ENCODE peak calls at places on chromosome X, in four cellular contexts. G is epithelial cell of proximal tubule, N is nephron progenitor cell, J is BJ. V is an unnamed sample.

GRCh38 chrX:47585273-47585672 is 3.0 kb downstream of the TIMP1 start:
- DNase-seq in G (no peak), N (no peak), J (no peak), V (peak)

GRCh38 chrX:108312938-108313337 is 125.3 kb downstream of the COL4A6 start:
- DNase-seq in G (no peak), N (peak), J (no peak), V (no peak)

GRCh38 chrX:147565239-147565638 is 346.5 kb upstream of the FMR1 start:
- DNase-seq in G (no peak), N (no peak), J (no peak), V (no peak)

GRCh38 chrX:153477039-153477438 is 6.7 kb upstream of the HAUS7 start:
- DNase-seq in G (no peak), N (peak), J (no peak), V (no peak)

GRCh38 chrX:153804621-153805020 is 10.2 kb downstream of the SSR4 start:
- DNase-seq in G (no peak), N (no peak), J (no peak), V (no peak)

GRCh38 chrX:16843208-16843909 is 26.8 kb downstream of the RBBP7 start:
- DNase-seq in G (no peak), N (no peak), J (no peak), V (no peak)

GRCh38 chrX:19814778-19815177 is 72.6 kb downstream of the SH3KBP1 start:
- DNase-seq in G (no peak), N (no peak), J (no peak), V (no peak)

GRCh38 chrX:8721536-8721935 is 10.4 kb downstream of the ANOS1 start:
- DNase-seq in G (no peak), N (no peak), J (no peak), V (no peak)

GRCh38 chrX:130401415-130402210 is at the start of gene RBMX2:
- DNase-seq in G (no peak), N (peak), J (peak), V (peak)

GRCh38 chrX:80578518-80579105 is 158.4 kb downstream of the TENT5D start:
- DNase-seq in G (no peak), N (no peak), J (no peak), V (no peak)

GRCh38 chrX:107654778-107655761 is 26.8 kb downstream of the PRPS1 start:
- DNase-seq in G (peak), N (peak), J (peak), V (peak)

GRCh38 chrX:132831336-132831973 is 127.0 kb downstream of the HS6ST2 start:
- DNase-seq in G (no peak), N (no peak), J (no peak), V (no peak)

GRCh38 chrX:119391279-119391678 is 7.9 kb upstream of the SLC25A43 start:
- DNase-seq in G (no peak), N (no peak), J (no peak), V (no peak)
- TF ChIP-seq CTCF in G (peak), N (no peak), J (peak), V (peak)

DNA sequence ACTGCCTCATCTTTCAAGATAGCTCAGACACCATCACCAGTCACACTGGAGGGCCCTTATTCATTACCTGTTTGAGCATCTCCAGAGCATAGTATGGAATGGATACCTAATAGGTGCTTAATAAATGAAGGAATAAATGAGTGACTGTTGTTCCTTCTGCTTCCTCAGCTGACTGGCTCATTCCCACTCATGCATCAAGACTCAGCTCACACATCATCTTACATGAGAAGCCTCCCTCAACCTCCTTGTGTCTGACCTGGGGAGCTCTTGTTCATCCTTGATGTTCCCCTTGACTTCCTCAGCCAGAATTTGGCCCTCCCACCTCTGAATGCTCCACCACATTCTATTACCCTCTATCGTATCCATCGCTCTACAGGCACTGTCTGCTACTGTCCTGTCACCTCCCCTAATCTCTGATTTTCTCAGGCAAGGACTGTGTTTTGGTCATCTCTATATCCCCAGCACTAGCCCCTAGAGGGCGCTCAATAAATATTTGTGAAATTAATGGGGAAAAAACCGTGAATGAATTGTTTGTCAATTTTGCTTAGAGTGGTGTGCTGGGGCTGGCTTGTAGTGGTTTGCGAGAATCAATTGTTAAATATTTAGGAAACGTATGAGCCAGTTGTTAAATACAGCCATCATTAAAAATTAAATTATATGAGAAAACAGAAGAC is 88.3 kb downstream of the NHSL2 start:
- DNase-seq in G (no peak), N (peak), J (no peak), V (peak)
- TF ChIP-seq CTCF in G (peak), N (peak), J (peak), V (peak)

GRCh38 chrX:38206036-38206435 is 14.6 kb downstream of the SRPX start:
- DNase-seq in G (no peak), N (no peak), J (no peak), V (no peak)
- TF ChIP-seq CTCF in G (no peak), N (no peak), J (peak), V (no peak)

GRCh38 chrX:134025986-134026731 is 40.8 kb upstream of the GPC3 start:
- DNase-seq in G (no peak), N (peak), J (no peak), V (no peak)
- TF ChIP-seq CTCF in G (no peak), N (no peak), J (no peak), V (no peak)

GRCh38 chrX:15465347-15465746 is 27.8 kb downstream of the PIR start:
- DNase-seq in G (no peak), N (no peak), J (peak), V (no peak)

GRCh38 chrX:15469613-15470012 is 23.5 kb downstream of the PIR start:
- DNase-seq in G (no peak), N (no peak), J (no peak), V (no peak)

GRCh38 chrX:15468036-15468435 is 25.1 kb downstream of the PIR start:
- DNase-seq in G (no peak), N (no peak), J (peak), V (no peak)

GRCh38 chrX:15464704-15465103 is 28.4 kb downstream of the PIR start:
- DNase-seq in G (no peak), N (no peak), J (no peak), V (no peak)

DNA sequence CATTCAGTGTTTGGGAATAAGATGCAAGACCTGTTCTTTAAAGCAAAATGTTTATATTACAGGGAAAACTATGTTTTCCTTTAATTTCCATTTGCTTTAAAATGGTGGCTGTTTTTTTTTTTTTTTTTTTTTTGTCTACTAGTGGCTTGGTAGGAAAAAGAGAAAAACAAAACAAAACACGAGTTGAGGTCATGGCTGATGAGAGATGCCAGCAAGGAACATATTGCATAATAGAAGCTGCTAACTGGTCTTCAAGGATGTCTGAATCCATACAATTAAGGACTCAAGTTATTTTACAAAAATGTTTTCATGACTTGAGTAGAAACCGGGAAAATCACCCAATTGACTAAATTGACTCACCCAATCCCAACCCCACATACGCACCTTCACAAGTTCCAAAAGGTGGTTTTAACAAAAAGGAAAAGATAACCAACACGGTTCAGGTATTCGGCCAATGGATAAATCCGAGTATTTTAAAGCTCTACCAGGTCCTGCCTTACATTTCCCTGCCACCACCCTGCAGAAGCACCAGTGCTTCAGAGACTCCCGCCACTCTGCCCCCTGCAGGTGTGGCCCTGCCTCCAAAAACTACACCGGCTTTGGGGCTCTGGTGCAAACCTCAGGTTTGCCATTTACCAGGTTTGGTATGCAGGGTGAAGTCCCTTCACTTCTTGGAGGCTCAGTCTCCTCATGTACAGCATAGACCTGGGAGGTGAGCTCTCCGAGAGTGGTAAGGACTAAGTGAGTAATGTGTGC is 27.1 kb downstream of the PIR start:
- DNase-seq in G (no peak), N (no peak), J (no peak), V (no peak)
- TF ChIP-seq CTCF in G (peak), N (no peak), J (peak), V (peak)

GRCh38 chrX:53247928-53248327 is 22.9 kb upstream of the KDM5C start:
- DNase-seq in G (no peak), N (no peak), J (no peak), V (no peak)

GRCh38 chrX:53250556-53250955 is 25.5 kb upstream of the KDM5C start:
- DNase-seq in G (no peak), N (no peak), J (no peak), V (no peak)

GRCh38 chrX:53251307-53251706 is 26.3 kb upstream of the KDM5C start:
- DNase-seq in G (no peak), N (no peak), J (no peak), V (no peak)

GRCh38 chrX:53246231-53246630 is 21.2 kb upstream of the KDM5C start:
- DNase-seq in G (no peak), N (no peak), J (no peak), V (no peak)

DNA sequence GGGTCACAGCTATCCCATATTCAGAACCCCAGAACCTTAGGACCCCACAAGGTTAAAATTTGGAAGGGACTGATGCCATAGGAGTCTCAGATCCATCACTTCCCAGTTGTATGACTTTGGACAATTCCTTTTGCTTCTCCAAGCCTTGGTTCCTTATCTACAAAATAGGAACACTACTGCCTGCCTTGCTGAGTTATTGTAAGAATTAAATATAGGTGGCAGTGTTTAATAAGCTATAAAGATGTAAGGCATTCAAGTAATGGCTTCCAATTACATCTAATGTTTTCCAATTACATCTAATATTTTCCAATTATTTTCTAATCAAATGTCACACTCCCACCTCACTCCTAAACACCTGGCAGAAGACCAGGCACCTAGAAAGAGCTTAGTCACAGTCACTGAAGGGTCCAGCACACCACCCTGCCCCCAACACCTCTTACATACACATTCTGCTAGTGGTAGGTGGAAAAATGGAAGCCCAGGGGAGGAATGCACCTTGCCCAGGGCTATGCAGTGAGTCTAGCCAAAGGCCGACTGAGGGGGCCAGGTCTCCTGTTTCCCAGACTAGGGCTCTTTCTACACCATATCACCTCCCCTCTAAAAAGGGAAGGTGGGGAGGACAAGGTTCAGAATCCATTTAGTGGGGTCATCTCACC is 24.5 kb upstream of the KDM5C start:
- DNase-seq in G (no peak), N (no peak), J (no peak), V (no peak)
- TF ChIP-seq CTCF in G (no peak), N (no peak), J (no peak), V (peak)

GRCh38 chrX:38172596-38172995 is 48.1 kb downstream of the SRPX start:
- DNase-seq in G (no peak), N (no peak), J (no peak), V (no peak)

GRCh38 chrX:38170556-38170955 is 50.1 kb downstream of the SRPX start:
- DNase-seq in G (no peak), N (no peak), J (no peak), V (no peak)

GRCh38 chrX:38175140-38175539 is 45.5 kb downstream of the SRPX start:
- DNase-seq in G (no peak), N (peak), J (no peak), V (no peak)
- TF ChIP-seq CTCF in G (peak), N (peak), J (peak), V (peak)

GRCh38 chrX:150530821-150531220 is 37.6 kb upstream of the MTM1 start:
- DNase-seq in G (no peak), N (no peak), J (no peak), V (no peak)

GRCh38 chrX:150527108-150527507 is 41.3 kb upstream of the MTM1 start:
- DNase-seq in G (no peak), N (no peak), J (no peak), V (no peak)

GRCh38 chrX:150531467-150531866 is 37.0 kb upstream of the MTM1 start:
- DNase-seq in G (no peak), N (no peak), J (no peak), V (no peak)

GRCh38 chrX:150526692-150527091 is 41.7 kb upstream of the MTM1 start:
- DNase-seq in G (no peak), N (no peak), J (no peak), V (no peak)

DNA sequence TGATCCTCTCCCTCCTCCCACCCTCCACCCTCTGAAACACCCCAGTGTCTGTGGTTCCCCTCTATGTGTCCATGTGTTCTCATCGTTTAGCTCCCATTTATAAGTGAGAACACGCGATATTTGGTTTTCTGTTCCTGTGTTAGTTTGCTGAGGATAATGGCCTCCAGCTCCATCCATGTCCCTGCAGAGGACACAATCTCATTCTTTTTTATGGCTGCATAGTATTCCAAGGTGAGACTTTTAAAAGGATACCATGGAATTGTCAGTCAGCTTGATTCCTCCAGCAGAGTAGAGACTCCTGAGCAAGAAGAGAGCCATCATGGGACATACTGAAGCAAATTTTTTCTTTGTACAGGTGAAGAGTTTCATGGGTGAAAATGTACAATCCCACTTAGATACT is 38.8 kb upstream of the MTM1 start:
- DNase-seq in G (no peak), N (no peak), J (no peak), V (no peak)
- TF ChIP-seq CTCF in G (no peak), N (no peak), J (no peak), V (no peak)

V was measured in osteocyte.